ENCODE peak calls at places on chromosomes 7 and 10, in ten cellular contexts. Z is ovary, P is uterus, Y is left ventricle myocardium inferior, G is BE2C, Q is stomach, E is tibial nerve, K is psoas muscle, W is IMR-90, D is lung. F is an unnamed sample. For H3K4me1, the result is how much of the 10 kb centered on the place peaks cover.

GRCh38 chr7:157973971-157974677 is 613.5 kb downstream of the PTPRN2 start:
- DNase-seq in Z (no peak), P (no peak), Y (no peak), G (no peak), Q (no peak), E (no peak), K (no peak), W (no peak), D (no peak), F (no peak)

GRCh38 chr10:10503772-10504171 is 513.9 kb upstream of the CELF2 start:
- DNase-seq in Z (no peak), P (no peak), Y (no peak), G (no peak), Q (no peak), E (no peak), K (no peak), W (no peak), D (no peak), F (no peak)

GRCh38 chr10:49281461-49281860 is 17.5 kb upstream of the C10orf71 start:
- DNase-seq in Z (no peak), P (no peak), Y (no peak), G (no peak), Q (peak), E (no peak), K (no peak), W (no peak), D (no peak), F (no peak)

GRCh38 chr10:103069453-103070331 is 123.4 kb downstream of the NT5C2 start:
- DNase-seq in Z (peak), P (peak), Y (peak), G (peak), Q (peak), E (peak), K (peak), W (peak), D (peak), F (peak)

GRCh38 chr10:47303105-47303504 is 3.1 kb downstream of the GDF10 start:
- DNase-seq in Z (no peak), P (no peak), Y (no peak), G (no peak), Q (no peak), E (no peak), K (no peak), W (no peak), D (no peak), F (no peak)

GRCh38 chr10:47264797-47265281 is 35.2 kb upstream of the GDF10 start:
- DNase-seq in Z (no peak), P (no peak), Y (no peak), G (no peak), Q (no peak), E (no peak), K (no peak), W (no peak), D (no peak), F (no peak)

GRCh38 chr7:100022621-100023020 is 7.2 kb downstream of the ZKSCAN1 start:
- DNase-seq in Z (no peak), P (no peak), Y (no peak), G (no peak), Q (peak), E (no peak), K (no peak), W (no peak), D (peak), F (no peak)

GRCh38 chr10:28532223-28532508 is 752 bp upstream of the WAC start:
- DNase-seq in Z (peak), P (no peak), Y (no peak), G (peak), Q (no peak), E (peak), K (no peak), W (no peak), D (no peak), F (no peak)

GRCh38 chr7:44099669-44100068 is 4.5 kb upstream of the AEBP1 start:
- DNase-seq in Z (no peak), P (no peak), Y (no peak), G (no peak), Q (no peak), E (no peak), K (no peak), W (no peak), D (no peak), F (no peak)

GRCh38 chr10:87702973-87703294 is 43.3 kb downstream of the PAPSS2 start:
- DNase-seq in Z (no peak), P (no peak), Y (no peak), G (no peak), Q (no peak), E (no peak), K (no peak), W (no peak), D (no peak), F (no peak)

GRCh38 chr10:117134084-117135025 is 3.7 kb downstream of the VAX1 start:
- DNase-seq in Z (no peak), P (no peak), Y (no peak), G (no peak), Q (no peak), E (no peak), K (no peak), W (no peak), D (no peak), F (no peak)

GRCh38 chr10:5905854-5906507 is 15.9 kb downstream of the FBH1 start:
- DNase-seq in Z (no peak), P (no peak), Y (peak), G (no peak), Q (peak), E (no peak), K (peak), W (no peak), D (no peak), F (no peak)

GRCh38 chr10:113554214-113554613 is 1.4 kb downstream of the HABP2 start:
- DNase-seq in Z (no peak), P (no peak), Y (no peak), G (no peak), Q (no peak), E (no peak), K (no peak), W (no peak), D (no peak), F (no peak)
- H3K4me1 ChIP-seq in Z (under half), P (under half), Y (under half), G (under half), Q (under half), E (under half), K (under half), W (under half), D (under half), F (under half)

GRCh38 chr7:46681865-46682503 is 760.9 kb upstream of the IGFBP3 start:
- DNase-seq in Z (peak), P (peak), Y (peak), G (no peak), Q (no peak), E (no peak), K (peak), W (no peak), D (no peak), F (no peak)
- TF ChIP-seq CTCF in Z (no peak), P (no peak), Y (no peak), G (no peak), Q (no peak), E (no peak), K (no peak), W (no peak), D (no peak), F (no peak)

GRCh38 chr7:81887691-81888090 is 117.8 kb upstream of the HGF start:
- DNase-seq in Z (no peak), P (no peak), Y (no peak), G (no peak), Q (no peak), E (no peak), K (no peak), W (no peak), D (no peak), F (no peak)
- H3K4me3 ChIP-seq in Z (no peak), P (no peak), Y (no peak), G (no peak), Q (no peak), E (no peak), K (no peak), W (no peak), D (no peak), F (no peak)

DNA sequence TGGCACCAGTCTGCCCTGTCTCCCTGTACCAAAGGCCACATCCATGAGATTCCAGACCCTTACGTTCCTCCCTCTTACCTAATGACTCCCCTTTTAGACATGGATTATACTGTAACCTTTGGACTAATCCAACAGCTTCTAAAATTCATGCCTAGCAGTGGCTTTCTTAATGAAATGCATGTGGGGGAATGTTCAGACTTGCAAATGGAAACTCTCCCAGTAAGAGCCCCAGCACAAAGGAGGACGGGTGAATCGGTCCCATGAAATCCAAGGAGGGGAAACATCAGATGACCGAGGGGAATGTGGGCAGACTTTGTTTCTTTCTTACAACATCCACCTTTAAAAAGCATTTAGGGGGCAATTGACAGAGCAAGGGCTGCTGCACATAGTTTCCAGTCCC is 71.4 kb downstream of the COL13A1 start:
- DNase-seq in Z (no peak), P (no peak), Y (no peak), G (no peak), Q (no peak), E (no peak), K (no peak), W (no peak), D (no peak), F (no peak)
- H3K4me1 ChIP-seq in Z (under half), P (under half), Y (under half), G (under half), Q (under half), E (under half), K (under half), W (under half), D (under half), F (under half)

GRCh38 chr7:22563115-22563514 is 63.1 kb upstream of the STEAP1B start:
- DNase-seq in Z (no peak), P (no peak), Y (no peak), G (no peak), Q (no peak), E (no peak), K (no peak), W (peak), D (peak), F (peak)

GRCh38 chr7:22561895-22562593 is 62.1 kb upstream of the STEAP1B start:
- DNase-seq in Z (no peak), P (no peak), Y (no peak), G (no peak), Q (no peak), E (no peak), K (no peak), W (peak), D (peak), F (peak)

GRCh38 chr7:22557167-22557566 is 57.2 kb upstream of the STEAP1B start:
- DNase-seq in Z (no peak), P (no peak), Y (no peak), G (no peak), Q (no peak), E (no peak), K (no peak), W (no peak), D (no peak), F (no peak)

GRCh38 chr7:22561356-22561755 is 61.4 kb upstream of the STEAP1B start:
- DNase-seq in Z (peak), P (peak), Y (peak), G (no peak), Q (no peak), E (peak), K (peak), W (peak), D (peak), F (peak)

GRCh38 chr7:22559829-22560489 is 60.0 kb upstream of the STEAP1B start:
- DNase-seq in Z (peak), P (peak), Y (peak), G (peak), Q (peak), E (peak), K (peak), W (peak), D (peak), F (peak)
- TF ChIP-seq CTCF in Z (peak), P (peak), Y (peak), G (peak), Q (no peak), E (peak), K (peak), W (peak), D (peak), F (peak)